ENCODE peak calls at places on chromosome 11, in five cellular contexts. One of them, this sample, is unnamed.

GRCh38 chr11:46117842-46118241 is 3.4 kb downstream of the PHF21A start:
- DNase-seq in stimulated activated naive CD4-positive, alpha-beta T cell treated with Interleukin-2 at 50 U/mL for 16 hours: no peak
- DNase-seq in NCI-H2081: no peak
- DNase-seq in retina: no peak
- DNase-seq in CD4-positive, alpha-beta memory T cell: no peak
- DNase-seq in this sample: no peak

GRCh38 chr11:119449498-119449897 is 26.5 kb upstream of the THY1 start:
- DNase-seq in stimulated activated naive CD4-positive, alpha-beta T cell treated with Interleukin-2 at 50 U/mL for 16 hours: no peak
- DNase-seq in NCI-H2081: no peak
- DNase-seq in retina: no peak
- DNase-seq in CD4-positive, alpha-beta memory T cell: no peak
- DNase-seq in this sample: no peak

GRCh38 chr11:2561283-2562180 is 116.7 kb downstream of the KCNQ1 start:
- DNase-seq in NCI-H2081: no peak
- DNase-seq in stimulated activated naive CD4-positive, alpha-beta T cell treated with Interleukin-2 at 50 U/mL for 16 hours: no peak
- DNase-seq in retina: peak
- DNase-seq in CD4-positive, alpha-beta memory T cell: no peak
- DNase-seq in this sample: no peak

GRCh38 chr11:13947379-13947778 is 15.1 kb upstream of the SPON1 start:
- DNase-seq in CD4-positive, alpha-beta memory T cell: no peak
- DNase-seq in stimulated activated naive CD4-positive, alpha-beta T cell treated with Interleukin-2 at 50 U/mL for 16 hours: no peak
- DNase-seq in retina: no peak
- DNase-seq in NCI-H2081: no peak
- DNase-seq in this sample: no peak

GRCh38 chr11:128297111-128297651 is 290.2 kb downstream of the ETS1 start:
- DNase-seq in stimulated activated naive CD4-positive, alpha-beta T cell treated with Interleukin-2 at 50 U/mL for 16 hours: no peak
- DNase-seq in NCI-H2081: peak
- DNase-seq in CD4-positive, alpha-beta memory T cell: no peak
- DNase-seq in retina: no peak
- DNase-seq in this sample: no peak

GRCh38 chr11:106105986-106106385 is 28.5 kb downstream of the AASDHPPT start:
- DNase-seq in CD4-positive, alpha-beta memory T cell: no peak
- DNase-seq in stimulated activated naive CD4-positive, alpha-beta T cell treated with Interleukin-2 at 50 U/mL for 16 hours: no peak
- DNase-seq in retina: no peak
- DNase-seq in NCI-H2081: no peak
- DNase-seq in this sample: no peak

GRCh38 chr11:15602779-15603178 is 488.1 kb downstream of the INSC start:
- DNase-seq in NCI-H2081: no peak
- DNase-seq in stimulated activated naive CD4-positive, alpha-beta T cell treated with Interleukin-2 at 50 U/mL for 16 hours: no peak
- DNase-seq in CD4-positive, alpha-beta memory T cell: no peak
- DNase-seq in retina: no peak
- DNase-seq in this sample: no peak

GRCh38 chr11:14094481-14095037 is 132.0 kb downstream of the SPON1 start:
- DNase-seq in retina: no peak
- DNase-seq in stimulated activated naive CD4-positive, alpha-beta T cell treated with Interleukin-2 at 50 U/mL for 16 hours: no peak
- DNase-seq in NCI-H2081: no peak
- DNase-seq in CD4-positive, alpha-beta memory T cell: no peak
- DNase-seq in this sample: no peak

GRCh38 chr11:20110908-20111669 is 49.2 kb downstream of the DBX1 start:
- DNase-seq in NCI-H2081: peak
- DNase-seq in CD4-positive, alpha-beta memory T cell: peak
- DNase-seq in retina: peak
- DNase-seq in stimulated activated naive CD4-positive, alpha-beta T cell treated with Interleukin-2 at 50 U/mL for 16 hours: peak
- DNase-seq in this sample: peak

GRCh38 chr11:29447821-29448220 is 569.0 kb downstream of the KCNA4 start:
- DNase-seq in NCI-H2081: no peak
- DNase-seq in CD4-positive, alpha-beta memory T cell: no peak
- DNase-seq in stimulated activated naive CD4-positive, alpha-beta T cell treated with Interleukin-2 at 50 U/mL for 16 hours: no peak
- DNase-seq in retina: no peak
- DNase-seq in this sample: no peak

GRCh38 chr11:62146476-62147200 is 22.8 kb downstream of the INCENP start:
- DNase-seq in stimulated activated naive CD4-positive, alpha-beta T cell treated with Interleukin-2 at 50 U/mL for 16 hours: no peak
- DNase-seq in NCI-H2081: no peak
- DNase-seq in CD4-positive, alpha-beta memory T cell: no peak
- DNase-seq in retina: no peak
- DNase-seq in this sample: no peak

GRCh38 chr11:46382644-46383403 is 1.4 kb downstream of the MDK start:
- DNase-seq in retina: peak
- DNase-seq in stimulated activated naive CD4-positive, alpha-beta T cell treated with Interleukin-2 at 50 U/mL for 16 hours: no peak
- DNase-seq in NCI-H2081: peak
- DNase-seq in CD4-positive, alpha-beta memory T cell: no peak
- DNase-seq in this sample: no peak

GRCh38 chr11:126268361-126268707 is 361 bp downstream of the SRPRA start:
- DNase-seq in CD4-positive, alpha-beta memory T cell: peak
- DNase-seq in retina: no peak
- DNase-seq in stimulated activated naive CD4-positive, alpha-beta T cell treated with Interleukin-2 at 50 U/mL for 16 hours: no peak
- DNase-seq in NCI-H2081: no peak
- DNase-seq in this sample: no peak

GRCh38 chr11:42707541-42707940 is 604.3 kb upstream of the API5 start:
- DNase-seq in stimulated activated naive CD4-positive, alpha-beta T cell treated with Interleukin-2 at 50 U/mL for 16 hours: no peak
- DNase-seq in NCI-H2081: no peak
- DNase-seq in CD4-positive, alpha-beta memory T cell: no peak
- DNase-seq in retina: no peak
- DNase-seq in this sample: no peak

GRCh38 chr11:17930544-17931144 is 82.2 kb downstream of the SERGEF start:
- DNase-seq in NCI-H2081: peak
- DNase-seq in stimulated activated naive CD4-positive, alpha-beta T cell treated with Interleukin-2 at 50 U/mL for 16 hours: no peak
- DNase-seq in CD4-positive, alpha-beta memory T cell: no peak
- DNase-seq in retina: no peak
- DNase-seq in this sample: no peak

GRCh38 chr11:101407324-101407723 is 176.5 kb downstream of the TRPC6 start:
- DNase-seq in CD4-positive, alpha-beta memory T cell: no peak
- DNase-seq in retina: no peak
- DNase-seq in stimulated activated naive CD4-positive, alpha-beta T cell treated with Interleukin-2 at 50 U/mL for 16 hours: no peak
- DNase-seq in NCI-H2081: no peak
- DNase-seq in this sample: no peak

GRCh38 chr11:30935861-30936260 is 349.7 kb upstream of the MPPED2 start:
- DNase-seq in stimulated activated naive CD4-positive, alpha-beta T cell treated with Interleukin-2 at 50 U/mL for 16 hours: no peak
- DNase-seq in retina: no peak
- DNase-seq in CD4-positive, alpha-beta memory T cell: no peak
- DNase-seq in NCI-H2081: no peak
- DNase-seq in this sample: no peak

GRCh38 chr11:63802637-63803414 is 10.4 kb upstream of the SPINDOC start:
- DNase-seq in stimulated activated naive CD4-positive, alpha-beta T cell treated with Interleukin-2 at 50 U/mL for 16 hours: no peak
- DNase-seq in NCI-H2081: no peak
- DNase-seq in retina: peak
- DNase-seq in CD4-positive, alpha-beta memory T cell: no peak
- DNase-seq in this sample: no peak

This sample was measured in NCI-H2107.